ENCODE peak calls at places on chromosomes 2 and 18, in five cellular contexts. One of them, this sample, is unnamed.

GRCh38 chr2:222960126-222960525 is 91.9 kb upstream of the KCNE4 start:
- DNase-seq in esophagus squamous epithelium: no peak
- DNase-seq in lung: no peak
- DNase-seq in HL-60: peak
- DNase-seq in tibial nerve: no peak
- DNase-seq in this sample: no peak

GRCh38 chr2:67225287-67225973 is 171.7 kb upstream of the ETAA1 start:
- DNase-seq in esophagus squamous epithelium: no peak
- DNase-seq in lung: no peak
- DNase-seq in HL-60: no peak
- DNase-seq in tibial nerve: no peak
- DNase-seq in this sample: no peak

GRCh38 chr2:217469203-217469810 is 533.5 kb downstream of the TNS1 start:
- DNase-seq in esophagus squamous epithelium: no peak
- DNase-seq in lung: no peak
- DNase-seq in HL-60: no peak
- DNase-seq in tibial nerve: peak
- DNase-seq in this sample: no peak

GRCh38 chr2:88170472-88170892 is 336 bp downstream of the THNSL2 start:
- DNase-seq in esophagus squamous epithelium: no peak
- DNase-seq in lung: no peak
- DNase-seq in HL-60: no peak
- DNase-seq in tibial nerve: peak
- DNase-seq in this sample: no peak

GRCh38 chr2:212709287-212709686 is 170.7 kb upstream of the ERBB4 start:
- DNase-seq in esophagus squamous epithelium: no peak
- DNase-seq in lung: no peak
- DNase-seq in HL-60: no peak
- DNase-seq in tibial nerve: no peak
- DNase-seq in this sample: no peak

GRCh38 chr2:199118701-199119241 is 339.0 kb downstream of the SATB2 start:
- DNase-seq in esophagus squamous epithelium: no peak
- DNase-seq in lung: no peak
- DNase-seq in HL-60: no peak
- DNase-seq in tibial nerve: no peak
- DNase-seq in this sample: no peak

GRCh38 chr2:28621172-28622100 is 125.6 kb downstream of the PLB1 start:
- DNase-seq in esophagus squamous epithelium: peak
- DNase-seq in lung: peak
- DNase-seq in HL-60: peak
- DNase-seq in tibial nerve: peak
- DNase-seq in this sample: peak

GRCh38 chr2:227154976-227155375 is 9.0 kb downstream of the COL4A4 start:
- DNase-seq in esophagus squamous epithelium: no peak
- DNase-seq in lung: no peak
- DNase-seq in HL-60: no peak
- DNase-seq in tibial nerve: no peak
- DNase-seq in this sample: no peak

GRCh38 chr18:28176933-28177827 is at the start of gene CDH2:
- DNase-seq in esophagus squamous epithelium: no peak
- DNase-seq in lung: no peak
- DNase-seq in HL-60: no peak
- DNase-seq in tibial nerve: no peak
- DNase-seq in this sample: no peak

GRCh38 chr2:118836411-118836930 is 11.0 kb downstream of the EN1 start:
- DNase-seq in esophagus squamous epithelium: no peak
- DNase-seq in lung: no peak
- DNase-seq in HL-60: no peak
- DNase-seq in tibial nerve: no peak
- DNase-seq in this sample: no peak

GRCh38 chr2:188495990-188496431 is 204.3 kb downstream of the GULP1 start:
- DNase-seq in esophagus squamous epithelium: no peak
- DNase-seq in lung: no peak
- DNase-seq in HL-60: no peak
- DNase-seq in tibial nerve: no peak
- DNase-seq in this sample: no peak

GRCh38 chr2:29847901-29848300 is 73.5 kb downstream of the ALK start:
- DNase-seq in esophagus squamous epithelium: no peak
- DNase-seq in lung: no peak
- DNase-seq in HL-60: no peak
- DNase-seq in tibial nerve: no peak
- DNase-seq in this sample: no peak

GRCh38 chr2:162025121-162025911 is 48.7 kb downstream of the DPP4 start:
- DNase-seq in esophagus squamous epithelium: no peak
- DNase-seq in lung: no peak
- DNase-seq in HL-60: no peak
- DNase-seq in tibial nerve: no peak
- DNase-seq in this sample: no peak

GRCh38 chr2:57497489-57498096 is 549.0 kb upstream of the VRK2 start:
- DNase-seq in esophagus squamous epithelium: no peak
- DNase-seq in lung: peak
- DNase-seq in HL-60: peak
- DNase-seq in tibial nerve: peak
- DNase-seq in this sample: no peak

GRCh38 chr2:165648826-165649225 is 145.2 kb downstream of the GALNT3 start:
- DNase-seq in esophagus squamous epithelium: no peak
- DNase-seq in lung: no peak
- DNase-seq in HL-60: no peak
- DNase-seq in tibial nerve: no peak
- DNase-seq in this sample: no peak

GRCh38 chr2:26685943-26686839 is 6.3 kb upstream of the KCNK3 start:
- DNase-seq in esophagus squamous epithelium: no peak
- DNase-seq in lung: no peak
- DNase-seq in HL-60: no peak
- DNase-seq in tibial nerve: no peak
- DNase-seq in this sample: no peak

GRCh38 chr2:59664946-59665345 is 888.5 kb downstream of the BCL11A start:
- DNase-seq in esophagus squamous epithelium: no peak
- DNase-seq in lung: no peak
- DNase-seq in HL-60: no peak
- DNase-seq in tibial nerve: no peak
- DNase-seq in this sample: no peak

GRCh38 chr18:29083545-29083944 is 906.6 kb upstream of the CDH2 start:
- DNase-seq in esophagus squamous epithelium: no peak
- DNase-seq in lung: no peak
- DNase-seq in HL-60: no peak
- DNase-seq in tibial nerve: peak
- DNase-seq in this sample: no peak

GRCh38 chr2:218229239-218229638 is 12.2 kb downstream of the ARPC2 start:
- DNase-seq in esophagus squamous epithelium: no peak
- DNase-seq in lung: no peak
- DNase-seq in HL-60: peak
- DNase-seq in tibial nerve: no peak
- DNase-seq in this sample: no peak

DNA sequence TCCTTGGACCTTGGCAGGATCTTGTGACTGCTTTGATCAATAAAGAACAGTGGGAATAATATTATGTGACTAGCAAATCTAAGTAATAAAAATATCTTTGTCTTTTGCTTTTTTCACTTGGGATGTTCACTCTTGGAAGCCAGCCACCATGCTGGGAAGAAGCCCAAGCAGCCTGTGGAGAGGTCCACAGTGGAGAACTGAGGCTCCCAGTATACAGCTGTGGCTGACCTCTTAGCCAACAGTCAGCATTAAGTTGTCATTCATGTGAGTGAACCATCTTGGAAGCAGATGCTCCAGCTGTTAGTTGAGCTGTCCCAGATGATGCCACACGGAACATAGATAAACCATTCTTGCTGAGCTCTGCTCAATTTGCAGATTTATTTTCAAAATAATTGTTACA is 160.0 kb downstream of the OSR1 start:
- DNase-seq in esophagus squamous epithelium: no peak
- DNase-seq in lung: no peak
- DNase-seq in HL-60: no peak
- DNase-seq in tibial nerve: peak
- DNase-seq in this sample: no peak
- H3K27ac ChIP-seq in esophagus squamous epithelium: no peak
- H3K27ac ChIP-seq in lung: no peak
- H3K27ac ChIP-seq in HL-60: no peak
- H3K27ac ChIP-seq in tibial nerve: no peak
- H3K27ac ChIP-seq in this sample: no peak

GRCh38 chr2:134943540-134943939 is 24.9 kb downstream of the CCNT2 start:
- DNase-seq in esophagus squamous epithelium: no peak
- DNase-seq in lung: no peak
- DNase-seq in HL-60: no peak
- DNase-seq in tibial nerve: no peak
- DNase-seq in this sample: no peak
- H3K4me3 ChIP-seq in esophagus squamous epithelium: no peak
- H3K4me3 ChIP-seq in lung: no peak
- H3K4me3 ChIP-seq in HL-60: no peak
- H3K4me3 ChIP-seq in tibial nerve: no peak
- H3K4me3 ChIP-seq in this sample: no peak

DNA sequence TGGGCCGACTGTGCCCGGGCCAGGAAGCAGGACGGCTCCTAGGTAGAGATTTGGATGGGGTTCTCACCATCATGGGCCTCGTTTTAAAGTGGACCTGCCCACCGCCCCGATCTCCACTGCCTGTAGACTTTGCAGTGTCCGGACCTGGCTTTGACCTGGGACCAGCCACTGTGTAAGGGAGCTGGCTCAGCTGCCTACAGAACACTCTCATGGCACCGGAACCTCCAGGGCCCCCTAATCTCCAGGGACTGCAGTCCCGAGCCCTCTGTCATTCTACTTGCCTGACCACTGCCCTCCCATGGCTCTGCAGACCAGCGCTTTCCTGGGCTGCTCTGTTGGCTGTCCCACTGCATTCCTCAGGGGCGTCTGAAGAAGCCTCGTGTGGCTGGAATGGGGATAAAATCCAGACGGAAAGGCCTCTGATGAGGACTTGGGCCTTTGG is 120.8 kb downstream of the GLI2 start:
- DNase-seq in esophagus squamous epithelium: no peak
- DNase-seq in lung: no peak
- DNase-seq in HL-60: no peak
- DNase-seq in tibial nerve: no peak
- DNase-seq in this sample: no peak
- TF ChIP-seq CTCF in esophagus squamous epithelium: peak
- TF ChIP-seq CTCF in lung: no peak
- TF ChIP-seq CTCF in HL-60: no peak
- TF ChIP-seq CTCF in tibial nerve: no peak
- TF ChIP-seq CTCF in this sample: no peak

DNA sequence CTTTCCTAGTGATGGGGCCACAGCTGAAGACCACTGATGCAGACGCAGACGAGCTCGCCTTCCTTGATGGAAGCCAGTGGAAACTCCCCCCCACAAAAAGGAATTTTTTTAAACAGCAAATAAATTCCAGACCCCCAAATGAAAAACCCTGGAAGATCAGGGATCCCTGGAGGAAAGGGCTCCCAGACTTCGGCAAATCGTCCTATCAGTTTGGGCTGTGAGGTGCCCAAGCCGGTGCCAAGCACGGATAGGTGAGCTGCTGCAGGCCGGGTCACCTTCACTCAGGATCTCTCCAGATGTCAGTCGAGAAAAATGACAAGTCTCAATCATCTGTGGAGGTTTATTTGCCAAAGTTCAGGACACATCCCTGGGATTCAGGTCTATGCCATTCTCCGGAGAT is 42.0 kb downstream of the RTP5 start:
- DNase-seq in esophagus squamous epithelium: no peak
- DNase-seq in lung: no peak
- DNase-seq in HL-60: no peak
- DNase-seq in tibial nerve: no peak
- DNase-seq in this sample: no peak
- H3K27ac ChIP-seq in esophagus squamous epithelium: no peak
- H3K27ac ChIP-seq in lung: no peak
- H3K27ac ChIP-seq in HL-60: no peak
- H3K27ac ChIP-seq in tibial nerve: no peak
- H3K27ac ChIP-seq in this sample: no peak

This sample was measured in CD8-positive, alpha-beta T cell.